ENCODE peak calls at places on chromosomes 3 and 15, in seven cellular contexts. One of them, this sample, is unnamed.

GRCh38 chr3:183698318-183698731 is 728 bp downstream of the YEATS2 start:
- DNase-seq in AG09319: no peak
- DNase-seq in dorsolateral prefrontal cortex: peak; percentile 28
- DNase-seq in AG04450: no peak
- DNase-seq in astrocyte of the spinal cord: peak; percentile 35
- DNase-seq in colonic mucosa: peak; percentile 35
- DNase-seq in endothelial cell: peak; percentile 40
- DNase-seq in this sample: no peak

GRCh38 chr3:31997500-31997899 is 15.9 kb downstream of the ZNF860 start:
- DNase-seq in astrocyte of the spinal cord: no peak
- DNase-seq in endothelial cell: no peak
- DNase-seq in AG09319: no peak
- DNase-seq in dorsolateral prefrontal cortex: no peak
- DNase-seq in AG04450: no peak
- DNase-seq in colonic mucosa: no peak
- DNase-seq in this sample: no peak

GRCh38 chr3:155069729-155070128 is 10.4 kb upstream of the MME start:
- DNase-seq in dorsolateral prefrontal cortex: no peak
- DNase-seq in AG04450: no peak
- DNase-seq in colonic mucosa: no peak
- DNase-seq in astrocyte of the spinal cord: peak; percentile 52
- DNase-seq in AG09319: no peak
- DNase-seq in endothelial cell: no peak
- DNase-seq in this sample: no peak

GRCh38 chr3:17055374-17056276 is 170.9 kb downstream of the PLCL2 start:
- DNase-seq in astrocyte of the spinal cord: peak; percentile 50
- DNase-seq in dorsolateral prefrontal cortex: no peak
- DNase-seq in AG04450: no peak
- DNase-seq in AG09319: peak; percentile 40
- DNase-seq in endothelial cell: no peak
- DNase-seq in colonic mucosa: no peak
- DNase-seq in this sample: peak; percentile 77

GRCh38 chr3:100880845-100881244 is 112.4 kb downstream of the ABI3BP start:
- DNase-seq in endothelial cell: no peak
- DNase-seq in AG04450: no peak
- DNase-seq in astrocyte of the spinal cord: peak; percentile 45
- DNase-seq in dorsolateral prefrontal cortex: no peak
- DNase-seq in AG09319: peak; percentile 35
- DNase-seq in colonic mucosa: no peak
- DNase-seq in this sample: no peak

GRCh38 chr3:30401971-30402370 is 204.4 kb upstream of the TGFBR2 start:
- DNase-seq in dorsolateral prefrontal cortex: no peak
- DNase-seq in AG09319: peak; percentile 16
- DNase-seq in astrocyte of the spinal cord: peak; percentile 20
- DNase-seq in endothelial cell: no peak
- DNase-seq in colonic mucosa: no peak
- DNase-seq in AG04450: no peak
- DNase-seq in this sample: peak; percentile 10

GRCh38 chr3:32422943-32423342 is 31.3 kb downstream of the CMTM7 start:
- DNase-seq in dorsolateral prefrontal cortex: no peak
- DNase-seq in endothelial cell: no peak
- DNase-seq in astrocyte of the spinal cord: no peak
- DNase-seq in AG09319: no peak
- DNase-seq in AG04450: no peak
- DNase-seq in colonic mucosa: no peak
- DNase-seq in this sample: no peak

GRCh38 chr3:71319771-71320170 is 263.8 kb downstream of the FOXP1 start:
- DNase-seq in dorsolateral prefrontal cortex: no peak
- DNase-seq in colonic mucosa: no peak
- DNase-seq in astrocyte of the spinal cord: no peak
- DNase-seq in endothelial cell: no peak
- DNase-seq in AG04450: no peak
- DNase-seq in AG09319: no peak
- DNase-seq in this sample: no peak

GRCh38 chr3:195847061-195847950 is 35.6 kb upstream of the MUC4 start:
- DNase-seq in endothelial cell: no peak
- DNase-seq in AG04450: no peak
- DNase-seq in colonic mucosa: peak; percentile 52
- DNase-seq in AG09319: no peak
- DNase-seq in dorsolateral prefrontal cortex: no peak
- DNase-seq in astrocyte of the spinal cord: peak; percentile 18
- DNase-seq in this sample: no peak

GRCh38 chr3:132879651-132880050 is 157.4 kb upstream of the NPHP3 start:
- DNase-seq in astrocyte of the spinal cord: no peak
- DNase-seq in dorsolateral prefrontal cortex: no peak
- DNase-seq in AG09319: no peak
- DNase-seq in colonic mucosa: no peak
- DNase-seq in AG04450: no peak
- DNase-seq in endothelial cell: no peak
- DNase-seq in this sample: no peak

GRCh38 chr3:59684766-59685165 is 634.9 kb upstream of the CFAP20DC start:
- DNase-seq in endothelial cell: no peak
- DNase-seq in AG09319: no peak
- DNase-seq in colonic mucosa: no peak
- DNase-seq in astrocyte of the spinal cord: no peak
- DNase-seq in AG04450: no peak
- DNase-seq in dorsolateral prefrontal cortex: no peak
- DNase-seq in this sample: no peak

GRCh38 chr3:16335772-16336621 is 71.0 kb downstream of the OXNAD1 start:
- DNase-seq in dorsolateral prefrontal cortex: no peak
- DNase-seq in AG09319: no peak
- DNase-seq in astrocyte of the spinal cord: no peak
- DNase-seq in AG04450: no peak
- DNase-seq in colonic mucosa: no peak
- DNase-seq in endothelial cell: no peak
- DNase-seq in this sample: no peak

GRCh38 chr3:78221796-78222195 is 1181.9 kb downstream of the ROBO2 start:
- DNase-seq in AG04450: no peak
- DNase-seq in endothelial cell: no peak
- DNase-seq in astrocyte of the spinal cord: no peak
- DNase-seq in dorsolateral prefrontal cortex: no peak
- DNase-seq in colonic mucosa: no peak
- DNase-seq in AG09319: no peak
- DNase-seq in this sample: no peak

GRCh38 chr3:100368421-100368820 is 32.5 kb downstream of the TOMM70 start:
- DNase-seq in AG04450: no peak
- DNase-seq in AG09319: no peak
- DNase-seq in endothelial cell: no peak
- DNase-seq in colonic mucosa: no peak
- DNase-seq in astrocyte of the spinal cord: no peak
- DNase-seq in dorsolateral prefrontal cortex: no peak
- DNase-seq in this sample: no peak

GRCh38 chr3:142888484-142889262 is at the start of gene PCOLCE2:
- DNase-seq in endothelial cell: peak; percentile 43
- DNase-seq in colonic mucosa: no peak
- DNase-seq in astrocyte of the spinal cord: peak; percentile 25
- DNase-seq in AG09319: no peak
- DNase-seq in dorsolateral prefrontal cortex: no peak
- DNase-seq in AG04450: no peak
- DNase-seq in this sample: no peak

GRCh38 chr3:50340404-50341329 is at the start of gene RASSF1:
- DNase-seq in AG04450: no peak
- DNase-seq in astrocyte of the spinal cord: no peak
- DNase-seq in dorsolateral prefrontal cortex: peak; percentile 44
- DNase-seq in endothelial cell: no peak
- DNase-seq in colonic mucosa: peak; percentile 86
- DNase-seq in AG09319: no peak
- DNase-seq in this sample: no peak

GRCh38 chr15:51121118-51121517 is 26.4 kb upstream of the TNFAIP8L3 start:
- DNase-seq in colonic mucosa: no peak
- DNase-seq in endothelial cell: no peak
- DNase-seq in AG04450: peak; percentile 77
- DNase-seq in AG09319: peak; percentile 53
- DNase-seq in dorsolateral prefrontal cortex: no peak
- DNase-seq in astrocyte of the spinal cord: peak; percentile 94
- DNase-seq in this sample: peak; percentile 49

DNA sequence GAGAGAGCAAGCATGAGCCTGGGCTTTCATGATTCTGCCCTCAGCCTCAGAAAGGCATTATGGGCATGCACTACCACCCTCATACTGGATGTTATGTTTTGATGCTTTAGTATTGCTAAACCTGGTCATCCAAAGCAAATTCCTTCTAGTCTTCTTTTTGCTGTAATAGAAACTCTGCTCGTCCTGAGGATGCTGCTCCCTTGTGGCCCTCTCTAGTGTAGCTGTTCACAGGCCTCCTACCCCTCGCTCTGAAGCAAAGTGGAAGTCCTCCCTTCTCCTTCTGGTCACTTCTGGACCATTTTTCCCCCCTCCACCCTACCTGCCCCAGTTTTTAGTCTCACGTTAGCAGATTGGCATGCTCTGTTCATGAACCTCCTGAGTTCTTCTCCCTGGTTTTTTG is 22.9 kb upstream of the CCNL1 start:
- DNase-seq in astrocyte of the spinal cord: no peak
- DNase-seq in endothelial cell: no peak
- DNase-seq in dorsolateral prefrontal cortex: no peak
- DNase-seq in AG09319: no peak
- DNase-seq in colonic mucosa: no peak
- DNase-seq in AG04450: no peak
- DNase-seq in this sample: no peak
- TF ChIP-seq CTCF in astrocyte of the spinal cord: no peak
- TF ChIP-seq CTCF in endothelial cell: no peak
- TF ChIP-seq CTCF in dorsolateral prefrontal cortex: no peak
- TF ChIP-seq CTCF in AG09319: no peak
- TF ChIP-seq CTCF in colonic mucosa: no peak
- TF ChIP-seq CTCF in AG04450: peak; percentile 33
- TF ChIP-seq CTCF in this sample: no peak

GRCh38 chr15:68515371-68516095 is 63.3 kb upstream of the CORO2B start:
- DNase-seq in AG09319: no peak
- DNase-seq in colonic mucosa: no peak
- DNase-seq in astrocyte of the spinal cord: no peak
- DNase-seq in dorsolateral prefrontal cortex: no peak
- DNase-seq in AG04450: no peak
- DNase-seq in endothelial cell: no peak
- DNase-seq in this sample: no peak
- TF ChIP-seq CTCF in AG09319: no peak
- TF ChIP-seq CTCF in colonic mucosa: no peak
- TF ChIP-seq CTCF in astrocyte of the spinal cord: no peak
- TF ChIP-seq CTCF in dorsolateral prefrontal cortex: no peak
- TF ChIP-seq CTCF in AG04450: no peak
- TF ChIP-seq CTCF in endothelial cell: no peak
- TF ChIP-seq CTCF in this sample: no peak

DNA sequence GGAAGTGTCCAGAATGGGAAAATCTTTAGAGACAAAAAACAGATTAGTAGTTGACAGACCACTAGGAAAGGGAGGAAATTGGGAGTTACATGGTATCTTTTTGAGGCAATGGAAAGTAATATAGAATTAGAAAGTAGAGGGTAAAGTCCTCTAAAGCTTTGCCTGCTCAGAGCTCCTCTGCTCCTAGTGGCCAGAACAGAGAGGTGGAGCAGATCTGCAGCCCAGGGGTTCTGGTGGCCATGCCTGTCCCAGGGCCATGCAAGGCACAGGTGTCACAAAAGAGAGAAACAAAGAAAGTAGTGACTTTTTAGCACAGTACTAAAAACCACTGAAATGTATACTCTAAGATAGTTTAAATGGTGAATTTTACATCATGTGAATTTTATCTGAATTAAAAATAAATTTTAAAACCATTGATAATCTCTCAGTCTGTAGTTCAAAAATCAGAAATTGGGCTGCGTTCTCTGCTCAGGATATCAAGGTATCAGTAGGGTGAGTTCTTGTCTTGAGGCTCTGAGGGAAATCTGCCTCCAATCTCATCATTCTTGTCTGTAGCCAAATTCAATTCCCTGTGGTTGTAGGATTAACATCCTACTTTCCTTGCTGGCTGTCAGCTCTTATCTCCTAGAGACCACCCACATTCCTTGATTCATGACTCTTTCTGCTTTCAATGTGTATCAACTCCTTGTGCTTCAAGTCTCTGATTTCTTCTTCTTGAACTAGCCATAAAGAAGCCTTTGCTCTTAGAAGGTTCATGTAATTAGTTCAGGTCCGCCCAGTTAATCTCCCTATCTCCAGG is 23.6 kb downstream of the PYGO1 start:
- DNase-seq in AG09319: no peak
- DNase-seq in colonic mucosa: no peak
- DNase-seq in endothelial cell: no peak
- DNase-seq in astrocyte of the spinal cord: no peak
- DNase-seq in AG04450: no peak
- DNase-seq in dorsolateral prefrontal cortex: no peak
- DNase-seq in this sample: no peak
- TF ChIP-seq CTCF in AG09319: no peak
- TF ChIP-seq CTCF in colonic mucosa: no peak
- TF ChIP-seq CTCF in endothelial cell: no peak
- TF ChIP-seq CTCF in astrocyte of the spinal cord: peak; percentile 28
- TF ChIP-seq CTCF in AG04450: no peak
- TF ChIP-seq CTCF in dorsolateral prefrontal cortex: no peak
- TF ChIP-seq CTCF in this sample: no peak

DNA sequence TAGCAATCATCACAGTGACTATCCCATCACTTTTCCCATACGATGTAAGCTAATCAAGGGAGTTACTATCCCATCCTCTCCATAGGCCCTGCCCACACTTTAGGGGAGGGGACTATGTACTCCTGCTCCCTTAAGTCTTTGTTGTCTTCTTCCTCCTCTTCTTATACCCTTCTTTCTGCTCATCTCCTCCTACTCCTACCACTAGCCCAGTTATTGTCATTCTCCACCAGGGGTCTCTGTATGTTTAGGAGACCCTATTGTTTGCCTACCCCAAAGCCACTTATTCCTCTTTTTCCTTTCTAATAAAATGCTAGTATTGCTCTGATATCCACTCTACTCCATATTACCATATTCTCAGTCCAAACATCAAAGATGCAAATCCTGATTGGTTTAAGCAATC is 27.8 kb downstream of the STAC start:
- DNase-seq in astrocyte of the spinal cord: no peak
- DNase-seq in colonic mucosa: no peak
- DNase-seq in endothelial cell: no peak
- DNase-seq in AG09319: no peak
- DNase-seq in dorsolateral prefrontal cortex: no peak
- DNase-seq in AG04450: no peak
- DNase-seq in this sample: no peak
- TF ChIP-seq CTCF in astrocyte of the spinal cord: peak; percentile 23
- TF ChIP-seq CTCF in colonic mucosa: no peak
- TF ChIP-seq CTCF in endothelial cell: peak; percentile 49
- TF ChIP-seq CTCF in AG09319: peak; percentile 16
- TF ChIP-seq CTCF in dorsolateral prefrontal cortex: no peak
- TF ChIP-seq CTCF in AG04450: peak; percentile 33
- TF ChIP-seq CTCF in this sample: no peak

GRCh38 chr15:70034596-70034995 is 63.1 kb downstream of the TLE3 start:
- DNase-seq in endothelial cell: no peak
- DNase-seq in astrocyte of the spinal cord: no peak
- DNase-seq in dorsolateral prefrontal cortex: no peak
- DNase-seq in colonic mucosa: no peak
- DNase-seq in AG04450: no peak
- DNase-seq in AG09319: no peak
- DNase-seq in this sample: no peak
- TF ChIP-seq CTCF in endothelial cell: no peak
- TF ChIP-seq CTCF in astrocyte of the spinal cord: no peak
- TF ChIP-seq CTCF in dorsolateral prefrontal cortex: no peak
- TF ChIP-seq CTCF in colonic mucosa: no peak
- TF ChIP-seq CTCF in AG04450: no peak
- TF ChIP-seq CTCF in AG09319: no peak
- TF ChIP-seq CTCF in this sample: no peak

DNA sequence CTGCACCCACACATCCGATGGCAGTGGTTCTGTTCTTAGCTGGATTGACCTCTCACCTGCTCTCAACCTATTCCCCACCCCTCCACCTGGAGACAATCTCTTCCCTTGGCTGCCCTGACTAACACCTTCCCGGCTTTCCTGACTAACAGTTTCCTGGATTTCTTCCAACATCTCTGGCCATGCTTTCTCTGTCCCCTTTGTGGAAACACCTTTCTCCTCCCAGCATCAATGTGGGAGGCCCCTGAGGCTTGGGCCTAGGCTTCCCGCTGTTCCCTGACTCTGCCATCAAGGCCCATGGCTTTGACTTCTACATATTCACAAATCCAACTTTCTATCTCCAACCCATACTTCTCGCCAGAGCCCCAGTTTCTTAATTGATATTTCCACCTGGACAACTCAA is 142.8 kb upstream of the ATP2B2 start:
- DNase-seq in dorsolateral prefrontal cortex: no peak
- DNase-seq in AG04450: no peak
- DNase-seq in AG09319: no peak
- DNase-seq in colonic mucosa: no peak
- DNase-seq in endothelial cell: no peak
- DNase-seq in astrocyte of the spinal cord: no peak
- DNase-seq in this sample: no peak
- TF ChIP-seq CTCF in dorsolateral prefrontal cortex: no peak
- TF ChIP-seq CTCF in AG04450: no peak
- TF ChIP-seq CTCF in AG09319: no peak
- TF ChIP-seq CTCF in colonic mucosa: no peak
- TF ChIP-seq CTCF in endothelial cell: no peak
- TF ChIP-seq CTCF in astrocyte of the spinal cord: no peak
- TF ChIP-seq CTCF in this sample: no peak